ENCODE peak calls at places on chromosome 21, in four cellular contexts. B is K562, G is HepG2, M is GM12878. I is an unnamed sample.

GRCh38 chr21:18493420-18493819 is 89.8 kb upstream of the TMPRSS15 start:
- DNase-seq in B (no peak), G (no peak), M (no peak), I (no peak)

GRCh38 chr21:24759348-24760118 is 847.7 kb downstream of the MRPL39 start:
- DNase-seq in B (no peak), G (no peak), M (no peak), I (no peak)

GRCh38 chr21:33760641-33761103 is 118.4 kb downstream of the ITSN1 start:
- DNase-seq in B (no peak), G (no peak), M (no peak), I (no peak)

GRCh38 chr21:38597436-38597835 is 99.2 kb upstream of the ERG start:
- DNase-seq in B (no peak), G (no peak), M (no peak), I (no peak)

GRCh38 chr21:34935452-34935851 is 113.7 kb downstream of the RUNX1 start:
- DNase-seq in B (no peak), G (no peak), M (no peak), I (no peak)

GRCh38 chr21:39055167-39055767 is 128.0 kb downstream of the PSMG1 start:
- DNase-seq in B (no peak), G (no peak), M (no peak), I (no peak)

GRCh38 chr21:43771199-43771675 is 4.9 kb downstream of the CSTB start:
- DNase-seq in B (no peak), G (no peak), M (no peak), I (no peak)

GRCh38 chr21:14889080-14889805 is 175.6 kb downstream of the NRIP1 start:
- DNase-seq in B (no peak), G (peak; percentile 92), M (no peak), I (no peak)

GRCh38 chr21:17829472-17829871 is 10.3 kb upstream of the C21orf91 start:
- DNase-seq in B (no peak), G (no peak), M (no peak), I (no peak)

GRCh38 chr21:33403786-33404571 is 766 bp downstream of the IFNGR2 start:
- DNase-seq in B (peak; percentile 71), G (peak; percentile 26), M (no peak), I (peak; percentile 69)

GRCh38 chr21:43645414-43645891 is 13.8 kb downstream of the HSF2BP start:
- DNase-seq in B (peak; percentile 69), G (peak; percentile 58), M (no peak), I (peak; percentile 56)

GRCh38 chr21:16115461-16115860 is 385.7 kb downstream of the USP25 start:
- DNase-seq in B (no peak), G (no peak), M (no peak), I (no peak)

GRCh38 chr21:16117331-16117730 is 387.5 kb downstream of the USP25 start:
- DNase-seq in B (no peak), G (no peak), M (no peak), I (no peak)

GRCh38 chr21:16116067-16116466 is 386.3 kb downstream of the USP25 start:
- DNase-seq in B (no peak), G (no peak), M (no peak), I (no peak)

GRCh38 chr21:16117851-16118592 is 388.2 kb downstream of the USP25 start:
- DNase-seq in B (no peak), G (no peak), M (no peak), I (no peak)

DNA sequence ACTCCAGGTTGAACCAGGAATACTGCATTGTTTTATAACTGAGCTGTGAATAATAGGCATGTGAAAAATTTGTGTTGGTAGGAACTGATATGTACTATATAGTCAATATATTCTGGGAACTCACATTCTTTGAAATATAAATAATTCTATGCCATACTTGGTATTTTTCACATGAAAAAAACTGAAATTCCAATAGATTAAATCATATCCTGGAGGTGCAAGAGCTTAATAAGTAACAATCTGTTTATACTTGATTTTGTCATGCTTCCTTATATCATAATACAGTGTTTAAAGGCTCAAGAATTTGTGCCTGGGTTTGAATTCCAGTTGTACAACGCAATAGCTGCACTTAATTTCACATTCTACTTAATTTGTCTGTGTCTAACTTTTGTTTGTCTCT is 387.0 kb downstream of the USP25 start:
- DNase-seq in B (no peak), G (no peak), M (no peak), I (no peak)
- TF ChIP-seq TARDBP in B (no peak), G (no peak), M (no peak), I (no peak)

DNA sequence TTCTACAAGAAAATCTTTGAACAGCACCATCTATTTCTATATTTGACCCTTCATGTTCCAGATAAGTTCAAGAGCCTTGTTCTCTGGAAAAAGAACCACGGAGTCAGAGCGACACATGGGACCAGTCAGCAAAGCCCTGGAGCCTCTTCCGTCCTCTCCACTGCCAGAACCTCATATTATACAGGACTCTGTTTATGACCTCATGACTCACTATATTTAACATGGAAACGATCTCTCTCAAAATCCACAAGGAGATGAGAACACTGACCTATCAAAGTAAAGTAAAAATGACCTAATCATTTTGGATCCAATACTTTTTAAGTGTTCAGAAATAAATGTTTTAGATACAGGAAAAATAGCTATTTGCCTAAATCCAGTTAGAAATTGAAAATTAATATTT is 124.6 kb upstream of the KRTAP19-8 start:
- DNase-seq in B (no peak), G (no peak), M (no peak), I (no peak)
- TF ChIP-seq TARDBP in B (no peak), G (no peak), M (no peak), I (no peak)

DNA sequence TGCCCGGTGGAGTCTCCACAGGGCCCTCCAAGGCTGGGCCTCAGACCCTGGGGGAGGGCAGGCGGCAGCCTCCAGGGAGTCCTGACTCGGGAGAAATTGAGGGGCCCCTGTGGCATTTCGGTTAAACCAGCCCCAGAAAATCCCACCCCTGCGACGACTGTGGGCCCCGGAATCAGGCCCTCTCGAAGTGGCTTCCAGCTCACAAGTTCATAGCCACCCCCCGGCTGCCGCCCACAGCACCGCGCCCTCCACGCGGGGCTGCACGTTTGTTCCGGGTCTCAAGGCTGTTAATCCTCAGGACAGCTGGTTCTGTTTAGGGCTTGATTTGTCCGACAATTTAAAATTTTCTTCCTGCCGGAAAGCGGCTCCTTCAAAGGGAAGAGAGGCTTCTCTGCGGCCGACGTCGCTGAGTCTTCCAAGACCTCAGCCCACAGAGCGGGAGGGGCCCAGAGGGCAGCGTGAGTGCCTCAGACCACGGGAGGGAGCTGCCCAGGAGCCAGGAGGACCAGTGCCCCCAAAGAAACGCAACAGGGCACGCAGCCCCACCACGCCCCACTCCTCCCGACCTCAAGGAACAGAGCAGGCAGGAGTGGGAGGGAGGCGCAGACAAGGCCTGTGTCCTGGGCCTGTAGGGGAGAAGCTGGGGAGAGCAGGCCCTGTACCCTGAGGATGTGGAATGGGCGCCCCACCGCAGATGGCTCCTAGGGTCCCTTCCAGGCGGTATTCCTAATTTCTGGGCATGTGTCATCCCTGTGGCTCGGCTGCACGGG is 14.5 kb upstream of the COL6A2 start:
- DNase-seq in B (no peak), G (no peak), M (no peak), I (peak; percentile 6)
- TF ChIP-seq TARDBP in B (no peak), G (no peak), M (no peak), I (no peak)

GRCh38 chr21:32257952-32258785 is 20.7 kb downstream of the MIS18A start:
- DNase-seq in B (peak; percentile 84), G (peak; percentile 73), M (no peak), I (peak; percentile 84)
- TF ChIP-seq TARDBP in B (no peak), G (no peak), M (no peak), I (no peak)

GRCh38 chr21:28235169-28235892 is 757.3 kb downstream of the LTN1 start:
- DNase-seq in B (no peak), G (no peak), M (no peak), I (no peak)
- TF ChIP-seq TARDBP in B (no peak), G (no peak), M (no peak), I (no peak)

GRCh38 chr21:46456750-46457149 is 1.9 kb upstream of the DIP2A start:
- DNase-seq in B (no peak), G (no peak), M (no peak), I (no peak)

GRCh38 chr21:46458315-46459023 is at the start of gene DIP2A:
- DNase-seq in B (peak; percentile 99), G (peak; percentile 95), M (peak; percentile 85), I (peak; percentile 100)

GRCh38 chr21:46459024-46459355 is 299 bp downstream of the DIP2A start:
- DNase-seq in B (no peak), G (no peak), M (no peak), I (no peak)

GRCh38 chr21:46459356-46460112 is 843 bp downstream of the DIP2A start:
- DNase-seq in B (peak; percentile 71), G (no peak), M (no peak), I (no peak)

GRCh38 chr21:46457801-46458314 is 833 bp upstream of the DIP2A start:
- DNase-seq in B (no peak), G (peak; percentile 21), M (no peak), I (peak; percentile 36)
- TF ChIP-seq TARDBP in B (no peak), G (peak; percentile 28), M (no peak), I (no peak)